ENCODE peak calls at places on chromosome 18, in four cellular contexts. H, K, F and Y are unnamed samples.

GRCh38 chr18:47970664-47971523 is 40.4 kb upstream of the SMAD2 start:
- DNase-seq in H (no peak), F (no peak), K (no peak), Y (no peak)

GRCh38 chr18:27363918-27364317 is 178.8 kb upstream of the CHST9 start:
- DNase-seq in H (no peak), K (no peak), F (no peak), Y (no peak)

GRCh38 chr18:72672364-72673151 is 128.4 kb upstream of the CBLN2 start:
- DNase-seq in H (no peak), K (no peak), F (no peak), Y (no peak)

GRCh38 chr18:31684279-31685096 is at the start of gene B4GALT6:
- DNase-seq in K (peak), F (no peak), H (no peak), Y (no peak)

GRCh38 chr18:48859311-48860275 is 91.2 kb downstream of the SMAD7 start:
- DNase-seq in F (no peak), H (no peak), K (peak), Y (peak)

GRCh38 chr18:39454866-39455265 is 1889.3 kb upstream of the CELF4 start:
- DNase-seq in K (no peak), F (no peak), H (no peak), Y (no peak)

GRCh38 chr18:55328301-55328700 is 259.7 kb downstream of the TCF4 start:
- DNase-seq in K (no peak), F (no peak), H (no peak), Y (no peak)

GRCh38 chr18:32280911-32281310 is 91.1 kb downstream of the MEP1B start:
- DNase-seq in K (no peak), H (no peak), F (no peak), Y (no peak)

GRCh38 chr18:79962311-79962710 is 2.1 kb upstream of the HSBP1L1 start:
- DNase-seq in F (no peak), H (peak), K (no peak), Y (no peak)

GRCh38 chr18:657311-657997 is at the start of gene TYMS:
- DNase-seq in H (peak), F (no peak), K (peak), Y (no peak)

GRCh38 chr18:48955528-48956261 is 4.9 kb upstream of the SMAD7 start:
- DNase-seq in F (no peak), K (no peak), H (peak), Y (no peak)

GRCh38 chr18:63290456-63291200 is 28.9 kb downstream of the BCL2 start:
- DNase-seq in K (no peak), F (no peak), H (no peak), Y (no peak)

GRCh38 chr18:11849845-11850747 is 1.1 kb upstream of the CHMP1B start:
- DNase-seq in F (peak), K (peak), H (peak), Y (peak)

GRCh38 chr18:79200546-79201268 is 131.5 kb downstream of the ATP9B start:
- DNase-seq in K (peak), F (peak), H (peak), Y (peak)

GRCh38 chr18:23824235-23824634 is 135.0 kb downstream of the LAMA3 start:
- DNase-seq in K (no peak), H (no peak), F (no peak), Y (no peak)

GRCh38 chr18:29174891-29175290 is 998.0 kb upstream of the CDH2 start:
- DNase-seq in K (peak), H (no peak), F (no peak), Y (no peak)

GRCh38 chr18:46672062-46672970 is 15.3 kb upstream of the LOXHD1 start:
- DNase-seq in F (no peak), H (no peak), K (no peak), Y (no peak)

GRCh38 chr18:78422336-78422735 is 557.3 kb upstream of the SALL3 start:
- DNase-seq in H (no peak), F (no peak), K (no peak), Y (no peak)

GRCh38 chr18:23281626-23282436 is 146.5 kb downstream of the CABLES1 start:
- DNase-seq in K (no peak), F (no peak), H (no peak), Y (no peak)

GRCh38 chr18:44552706-44553105 is 128.0 kb upstream of the SETBP1 start:
- DNase-seq in F (no peak), H (no peak), K (no peak), Y (no peak)

GRCh38 chr18:31643003-31643402 is 41.4 kb downstream of the B4GALT6 start:
- DNase-seq in F (no peak), H (no peak), K (no peak), Y (no peak)

GRCh38 chr18:7165846-7166393 is 48.3 kb upstream of the LAMA1 start:
- DNase-seq in H (no peak), K (no peak), F (no peak), Y (no peak)

GRCh38 chr18:3624818-3625716 is 175.1 kb downstream of the TGIF1 start:
- DNase-seq in K (no peak), H (peak), F (no peak), Y (no peak)

GRCh38 chr18:59929621-59930295 is 30.0 kb downstream of the PMAIP1 start:
- DNase-seq in F (no peak), K (no peak), H (no peak), Y (no peak)

GRCh38 chr18:21194871-21195771 is 46.9 kb upstream of the GREB1L start:
- DNase-seq in F (no peak), K (no peak), H (no peak), Y (no peak)

GRCh38 chr18:49101230-49101629 is 150.5 kb upstream of the SMAD7 start:
- DNase-seq in F (no peak), H (no peak), K (no peak), Y (no peak)

GRCh38 chr18:26956894-26957293 is 91.4 kb upstream of the AQP4 start:
- DNase-seq in F (no peak), K (no peak), H (no peak), Y (no peak)

GRCh38 chr18:52536039-52536438 is 196.0 kb downstream of the DCC start:
- DNase-seq in F (no peak), H (no peak), K (no peak), Y (no peak)

GRCh38 chr18:58196164-58196563 is 152.1 kb downstream of the NEDD4L start:
- DNase-seq in H (no peak), K (no peak), F (no peak), Y (no peak)

GRCh38 chr18:59631583-59632181 is 65.5 kb downstream of the CCBE1 start:
- DNase-seq in F (no peak), K (no peak), H (no peak), Y (no peak)

GRCh38 chr18:9403795-9404564 is 69.4 kb downstream of the TWSG1 start:
- DNase-seq in F (no peak), H (no peak), K (no peak), Y (no peak)

GRCh38 chr18:57445488-57446319 is 10.5 kb downstream of the ONECUT2 start:
- DNase-seq in H (no peak), F (no peak), K (no peak), Y (no peak)

GRCh38 chr18:6055711-6056110 is 160.4 kb upstream of the TMEM200C start:
- DNase-seq in K (no peak), H (no peak), F (no peak), Y (no peak)

GRCh38 chr18:58303363-58303762 is 259.3 kb downstream of the NEDD4L start:
- DNase-seq in H (no peak), F (no peak), K (no peak), Y (no peak)

GRCh38 chr18:45726603-45727002 is 2.6 kb downstream of the SLC14A1 start:
- DNase-seq in H (no peak), K (no peak), F (no peak), Y (no peak)

GRCh38 chr18:76528477-76529432 is 33.7 kb upstream of the ZNF516 start:
- DNase-seq in H (peak), K (no peak), F (no peak), Y (no peak)